ENCODE peak calls at places on chromosomes 12 and 14, in seven cellular contexts. F, X, D, M, P, J and S are unnamed samples.

GRCh38 chr14:61247935-61248334 is 33.2 kb downstream of the TMEM30B start:
- DNase-seq in F (peak; percentile 20), X (no peak), D (no peak), M (no peak), P (peak; percentile 13), J (no peak), S (no peak)

GRCh38 chr12:57221169-57221917 is 4.7 kb downstream of the NXPH4 start:
- DNase-seq in F (no peak), X (no peak), D (no peak), M (no peak), P (no peak), J (no peak), S (no peak)

GRCh38 chr12:121158085-121158484 is 25.4 kb downstream of the P2RX7 start:
- DNase-seq in F (no peak), X (no peak), D (no peak), M (no peak), P (no peak), J (no peak), S (no peak)

GRCh38 chr12:99920561-99920960 is 64.2 kb downstream of the ANKS1B start:
- DNase-seq in F (no peak), X (no peak), D (no peak), M (no peak), P (no peak), J (no peak), S (peak; percentile 3)

GRCh38 chr12:55019784-55020183 is at the start of gene NEUROD4:
- DNase-seq in F (peak; percentile 68), X (peak; percentile 46), D (peak; percentile 54), M (peak; percentile 76), P (peak; percentile 41), J (peak; percentile 77), S (no peak)

GRCh38 chr12:28883406-28883997 is 265.6 kb upstream of the FAR2 start:
- DNase-seq in F (no peak), X (no peak), D (no peak), M (no peak), P (no peak), J (no peak), S (no peak)

GRCh38 chr12:121214171-121214777 is 4.3 kb downstream of the P2RX4 start:
- DNase-seq in F (peak; percentile 29), X (no peak), D (no peak), M (no peak), P (peak; percentile 55), J (no peak), S (no peak)

GRCh38 chr12:46674126-46674525 is 151.7 kb downstream of the SLC38A4 start:
- DNase-seq in F (no peak), X (no peak), D (no peak), M (no peak), P (no peak), J (no peak), S (no peak)

GRCh38 chr14:57068511-57068910 is 200.2 kb downstream of the EXOC5 start:
- DNase-seq in F (no peak), X (no peak), D (no peak), M (no peak), P (no peak), J (no peak), S (no peak)

GRCh38 chr12:43255642-43256041 is 296.4 kb downstream of the ADAMTS20 start:
- DNase-seq in F (no peak), X (no peak), D (no peak), M (no peak), P (no peak), J (no peak), S (no peak)

GRCh38 chr12:129459886-129460285 is 443.9 kb downstream of the TMEM132D start:
- DNase-seq in F (no peak), X (no peak), D (no peak), M (no peak), P (no peak), J (no peak), S (no peak)

GRCh38 chr14:59483819-59484610 is at the start of the genes JKAMP and L3HYPDH:
- DNase-seq in F (peak; percentile 97), X (peak; percentile 95), D (peak; percentile 99), M (peak; percentile 91), P (peak; percentile 96), J (peak; percentile 88), S (peak; percentile 92)

GRCh38 chr14:61559641-61560201 is 135.6 kb upstream of the HIF1A start:
- DNase-seq in F (no peak), X (peak; percentile 83), D (no peak), M (no peak), P (no peak), J (no peak), S (no peak)

GRCh38 chr12:83153156-83153555 is 466.4 kb downstream of the TMTC2 start:
- DNase-seq in F (no peak), X (no peak), D (no peak), M (peak; percentile 57), P (no peak), J (no peak), S (no peak)

GRCh38 chr14:87411370-87411769 is 581.6 kb downstream of the GALC start:
- DNase-seq in F (no peak), X (no peak), D (no peak), M (no peak), P (no peak), J (no peak), S (no peak)